ENCODE peak calls at places on chromosomes 6 and 20, in four cellular contexts. W is psoas muscle, H is colonic mucosa, S is esophagus squamous epithelium. O is an unnamed sample.

GRCh38 chr20:61532736-61533135 is 280.7 kb downstream of the CDH4 start:
- DNase-seq in H (no peak), W (no peak), S (no peak), O (no peak)

GRCh38 chr20:49513009-49513408 is 30.5 kb upstream of the KCNB1 start:
- DNase-seq in W (no peak), H (no peak), S (no peak), O (no peak)

GRCh38 chr20:37574199-37574890 is 46.7 kb upstream of the BLCAP start:
- DNase-seq in S (no peak), W (no peak), H (no peak), O (no peak)

GRCh38 chr20:24795444-24795843 is 153.6 kb upstream of the CST7 start:
- DNase-seq in S (no peak), W (peak), H (no peak), O (no peak)

GRCh38 chr6:107491059-107491609 is 1.2 kb downstream of the SOBP start:
- DNase-seq in S (no peak), W (peak), H (peak), O (no peak)

GRCh38 chr6:51893356-51893755 is 194.1 kb downstream of the PKHD1 start:
- DNase-seq in S (no peak), W (no peak), H (no peak), O (no peak)

GRCh38 chr6:123288649-123289048 is 292.6 kb downstream of the CLVS2 start:
- DNase-seq in S (no peak), H (no peak), W (no peak), O (no peak)

GRCh38 chr20:24965065-24965919 is 16.2 kb downstream of the CST7 start:
- DNase-seq in H (no peak), W (no peak), S (no peak), O (no peak)

DNA sequence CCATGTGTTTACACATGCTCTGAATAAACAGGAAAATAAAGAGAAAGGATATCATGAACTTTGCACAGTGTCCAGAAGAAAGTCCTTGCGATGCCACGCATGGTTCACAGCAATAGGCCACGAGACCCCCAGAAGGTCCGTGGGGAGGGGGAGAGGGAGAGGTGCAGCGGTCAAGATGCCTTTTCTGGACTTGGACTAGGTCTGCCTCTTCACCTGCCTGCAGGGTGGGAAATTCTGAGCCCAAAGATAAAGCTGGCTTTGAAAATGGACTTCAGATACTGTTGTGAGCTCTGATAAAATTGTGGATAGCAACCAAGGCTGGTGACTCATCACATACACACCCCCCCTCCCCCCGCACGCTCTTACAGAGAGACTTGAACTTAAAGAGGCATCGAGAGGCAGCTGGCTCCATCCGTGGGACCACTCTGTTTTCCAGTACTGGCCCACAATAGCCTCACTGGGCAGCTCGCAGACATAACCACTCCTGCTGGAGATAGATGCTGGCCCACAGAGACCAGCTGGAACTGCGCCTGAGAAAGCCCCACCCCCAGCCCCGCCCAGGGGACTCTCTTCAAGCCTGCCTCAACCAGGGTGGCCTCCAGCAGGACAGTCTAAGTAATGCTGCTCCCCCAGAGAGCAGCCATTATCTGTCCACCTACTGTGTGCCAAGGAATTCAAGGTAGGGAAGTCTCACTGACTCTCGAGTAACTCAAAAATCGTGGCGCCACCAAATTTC is 21.2 kb upstream of the NFATC2 start:
- DNase-seq in H (peak), S (no peak), W (peak), O (no peak)
- TF ChIP-seq CTCF in H (no peak), S (no peak), W (no peak), O (no peak)

GRCh38 chr6:11013671-11014070 is 30.4 kb downstream of the ELOVL2 start:
- DNase-seq in W (no peak), S (no peak), H (no peak), O (no peak)
- TF ChIP-seq CTCF in W (no peak), S (no peak), H (no peak), O (no peak)

GRCh38 chr6:35737413-35738211 is 780 bp downstream of the ARMC12 start:
- DNase-seq in W (no peak), H (peak), S (no peak), O (no peak)
- TF ChIP-seq CTCF in W (peak), H (peak), S (peak), O (peak)

DNA sequence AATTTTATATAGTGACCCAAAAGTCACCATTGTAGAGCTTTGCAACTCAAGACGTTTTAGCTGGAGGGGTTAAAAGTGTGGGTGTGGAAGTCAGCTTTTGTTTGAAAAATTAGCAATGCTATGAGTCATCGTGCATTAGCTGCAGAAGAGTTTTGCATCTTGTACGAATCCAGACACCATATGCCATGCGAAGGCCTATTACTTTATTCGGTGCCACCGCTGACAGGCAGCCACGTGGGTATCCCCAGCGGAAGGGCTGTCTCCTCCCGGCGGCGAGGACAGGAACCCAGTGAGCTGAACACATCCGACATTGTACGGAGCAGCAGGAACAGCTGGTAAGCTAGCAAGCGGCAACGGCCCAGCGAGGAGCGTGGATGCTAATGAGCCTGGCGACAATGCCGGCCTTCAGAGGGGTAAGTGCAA is 84.4 kb downstream of the INSM1 start:
- DNase-seq in S (peak), H (peak), W (peak), O (peak)
- TF ChIP-seq CTCF in S (no peak), H (no peak), W (no peak), O (no peak)

DNA sequence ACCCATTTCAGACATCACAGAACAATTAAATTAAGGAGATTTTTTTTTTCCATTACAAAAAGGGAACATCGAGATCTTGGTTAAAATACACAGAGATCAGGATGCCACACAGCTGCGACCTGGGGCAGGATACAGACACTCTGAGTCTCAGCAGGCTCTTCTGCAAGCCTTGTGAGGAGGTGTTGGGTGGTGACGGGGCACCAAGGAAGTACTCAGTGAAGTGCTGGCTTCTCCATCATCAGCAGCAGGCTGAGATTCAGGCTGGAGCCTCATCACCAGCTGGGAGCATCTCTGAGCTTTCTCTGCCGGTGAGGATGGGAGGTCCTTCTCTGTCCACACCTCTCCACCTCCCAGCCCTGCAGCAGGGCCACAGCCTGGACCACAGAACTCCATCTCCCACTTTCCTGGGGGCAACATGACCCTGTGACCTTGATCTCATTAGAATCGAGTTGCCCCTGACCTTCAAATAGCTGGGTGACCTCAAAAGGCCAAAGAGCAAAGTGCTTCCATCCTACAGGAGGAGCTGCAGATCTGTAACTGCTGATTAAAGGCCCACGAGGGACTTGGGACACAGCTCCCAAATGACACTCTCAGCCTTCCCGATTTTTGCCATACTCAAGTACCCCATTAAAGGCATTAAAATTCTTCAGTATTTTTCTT is 16.0 kb downstream of the PMEPA1 start:
- DNase-seq in W (no peak), H (no peak), S (no peak), O (no peak)
- TF ChIP-seq CTCF in W (no peak), H (no peak), S (no peak), O (no peak)

DNA sequence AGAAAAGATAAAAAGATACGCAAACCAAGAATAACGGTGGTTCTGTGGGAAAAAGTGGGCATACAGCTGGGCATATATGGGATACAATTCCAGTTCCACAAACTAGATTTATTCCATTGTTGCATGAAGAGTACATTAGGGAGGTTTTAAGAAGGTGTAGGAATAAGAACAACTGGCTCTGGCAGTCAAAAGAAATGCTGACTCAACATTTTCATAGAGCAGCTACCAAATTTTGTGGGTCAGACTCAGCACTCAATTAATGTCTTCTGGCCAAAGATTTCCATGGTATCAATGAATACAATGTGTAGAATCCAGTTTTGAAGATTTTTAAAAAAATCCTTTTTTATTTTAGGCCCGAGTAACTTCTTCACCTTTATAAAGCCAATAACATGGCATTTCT is 40.2 kb downstream of the TP53INP2 start:
- DNase-seq in S (no peak), W (no peak), H (no peak), O (no peak)
- TF ChIP-seq CTCF in S (no peak), W (no peak), H (no peak), O (no peak)